ENCODE peak calls at places on chromosome 11, in five cellular contexts. X is H7, F is astrocyte of the spinal cord, T is fibroblast of the aortic adventitia, R is iPS DF 6.9. A is an unnamed sample.

GRCh38 chr11:17267576-17267975 is 9.0 kb upstream of the NUCB2 start:
- DNase-seq in X (no peak), F (peak), T (no peak), R (no peak), A (no peak)

GRCh38 chr11:67524480-67524808 is 1.2 kb upstream of the CABP2 start:
- DNase-seq in X (no peak), F (no peak), T (no peak), R (no peak), A (no peak)

GRCh38 chr11:120339394-120339890 is 3.2 kb downstream of the ARHGEF12 start:
- DNase-seq in X (no peak), F (peak), T (peak), R (no peak), A (no peak)

GRCh38 chr11:70327717-70328116 is 57.2 kb downstream of the PPFIA1 start:
- DNase-seq in X (no peak), F (no peak), T (no peak), R (no peak), A (no peak)

GRCh38 chr11:1740786-1741530 is 9.4 kb downstream of the IFITM10 start:
- DNase-seq in X (no peak), F (no peak), T (no peak), R (no peak), A (no peak)

GRCh38 chr11:554824-555499 is 5.6 kb downstream of the LMNTD2 start:
- DNase-seq in X (peak), F (peak), T (no peak), R (peak), A (no peak)

GRCh38 chr11:1628506-1629325 is 859 bp upstream of the KRTAP5-5 start:
- DNase-seq in X (peak), F (peak), T (peak), R (peak), A (no peak)

GRCh38 chr11:6850526-6850925 is 5.0 kb downstream of the OR10A5 start:
- DNase-seq in X (no peak), F (no peak), T (no peak), R (no peak), A (no peak)

GRCh38 chr11:37006563-37006962 is 408.5 kb upstream of the RAG2 start:
- DNase-seq in X (no peak), F (no peak), T (no peak), R (no peak), A (no peak)

GRCh38 chr11:72792437-72793021 is 1.3 kb downstream of the STARD10 start:
- DNase-seq in X (peak), F (no peak), T (no peak), R (no peak), A (no peak)

GRCh38 chr11:11845551-11845950 is 3.8 kb downstream of the USP47 start:
- DNase-seq in X (no peak), F (no peak), T (peak), R (no peak), A (no peak)

GRCh38 chr11:69878927-69879733 is 59.9 kb upstream of the FGF3 start:
- DNase-seq in X (peak), F (no peak), T (no peak), R (no peak), A (no peak)

GRCh38 chr11:82980292-82980691 is 78.8 kb downstream of the DDIAS start:
- DNase-seq in X (no peak), F (peak), T (peak), R (no peak), A (peak)

GRCh38 chr11:117949062-117949461 is 19.9 kb upstream of the TMPRSS13 start:
- DNase-seq in X (no peak), F (no peak), T (no peak), R (no peak), A (no peak)

GRCh38 chr11:117958949-117959348 is 27.2 kb upstream of the IL10RA start:
- DNase-seq in X (no peak), F (no peak), T (no peak), R (no peak), A (no peak)

GRCh38 chr11:117950999-117951961 is 22.1 kb upstream of the TMPRSS13 start:
- DNase-seq in X (no peak), F (no peak), T (no peak), R (no peak), A (no peak)

GRCh38 chr11:117950320-117950719 is 21.1 kb upstream of the TMPRSS13 start:
- DNase-seq in X (no peak), F (no peak), T (no peak), R (no peak), A (no peak)

DNA sequence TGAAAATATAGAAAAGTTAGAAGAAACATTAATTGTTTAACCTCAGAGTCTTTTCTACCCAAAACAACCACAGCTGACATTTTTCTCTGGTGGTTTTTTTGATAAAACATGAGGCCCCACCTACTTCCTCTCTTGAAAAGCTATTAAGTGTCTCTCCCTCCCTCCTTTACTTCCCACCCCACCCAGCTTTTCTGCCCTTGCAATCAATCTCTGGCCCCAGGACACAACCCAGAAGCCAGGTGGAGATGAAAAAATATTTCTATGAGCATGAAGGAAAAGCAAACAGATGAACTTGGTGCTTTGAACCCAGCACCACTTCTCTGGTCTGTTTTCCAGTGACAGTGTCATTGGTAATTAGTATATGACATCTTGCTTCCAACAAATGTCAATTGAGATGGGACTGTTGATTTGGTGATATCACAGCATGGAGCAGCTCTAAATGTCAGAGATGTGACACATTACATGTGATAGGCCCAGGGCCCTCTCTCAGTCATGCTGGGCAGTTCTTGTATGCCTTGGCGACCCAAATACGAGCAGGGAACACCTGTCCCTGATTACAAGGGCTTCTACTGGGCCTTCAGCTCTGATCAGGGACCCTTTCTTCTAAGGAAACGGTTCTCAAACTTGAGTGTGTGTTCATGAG is 23.9 kb upstream of the TMPRSS13 start:
- DNase-seq in X (no peak), F (no peak), T (no peak), R (no peak), A (no peak)
- H3K4me3 ChIP-seq in X (no peak), F (no peak), T (no peak), R (no peak), A (no peak)

DNA sequence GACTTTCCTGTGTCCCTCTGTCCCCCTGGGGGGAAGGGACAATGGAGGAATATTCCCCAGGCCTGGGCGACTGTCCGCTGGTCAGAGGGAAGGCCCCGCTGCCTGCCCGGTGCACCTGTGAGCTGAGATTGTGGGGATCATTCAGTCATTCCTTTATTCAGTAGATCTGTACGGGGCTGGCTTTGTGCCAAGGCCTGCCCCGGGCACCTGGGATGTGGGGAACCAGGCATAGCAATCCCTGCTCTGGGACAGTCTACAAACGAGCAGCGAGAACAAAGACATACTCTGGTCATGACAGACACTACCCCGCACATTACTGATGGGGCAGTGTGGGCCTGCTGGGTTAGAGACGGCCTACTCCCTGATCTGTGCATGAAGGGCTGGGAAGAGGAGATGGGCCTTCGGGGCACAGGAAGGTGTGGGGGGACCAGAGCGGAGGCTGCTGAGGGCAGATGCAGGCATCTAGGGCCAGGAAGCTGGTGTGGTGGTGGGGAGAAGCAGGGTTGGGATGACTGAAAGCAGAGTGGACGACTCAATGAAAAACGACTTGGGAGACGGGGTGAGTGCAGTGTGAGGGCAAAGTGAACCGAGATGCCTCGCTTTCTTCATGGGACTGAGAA is 1.8 kb upstream of the MYO7A start:
- DNase-seq in X (peak), F (no peak), T (no peak), R (no peak), A (no peak)
- H3K4me3 ChIP-seq in X (no peak), F (no peak), T (no peak), R (no peak), A (no peak)

GRCh38 chr11:118620529-118621070 is 13.2 kb downstream of the PHLDB1 start:
- DNase-seq in X (no peak), F (no peak), T (no peak), R (no peak), A (no peak)

GRCh38 chr11:118621071-118621815 is 13.8 kb downstream of the PHLDB1 start:
- DNase-seq in X (peak), F (peak), T (peak), R (no peak), A (no peak)

GRCh38 chr11:118619444-118620205 is 12.2 kb downstream of the PHLDB1 start:
- DNase-seq in X (no peak), F (peak), T (peak), R (no peak), A (peak)

GRCh38 chr11:118618115-118618990 is 10.9 kb downstream of the PHLDB1 start:
- DNase-seq in X (no peak), F (peak), T (peak), R (no peak), A (no peak)

DNA sequence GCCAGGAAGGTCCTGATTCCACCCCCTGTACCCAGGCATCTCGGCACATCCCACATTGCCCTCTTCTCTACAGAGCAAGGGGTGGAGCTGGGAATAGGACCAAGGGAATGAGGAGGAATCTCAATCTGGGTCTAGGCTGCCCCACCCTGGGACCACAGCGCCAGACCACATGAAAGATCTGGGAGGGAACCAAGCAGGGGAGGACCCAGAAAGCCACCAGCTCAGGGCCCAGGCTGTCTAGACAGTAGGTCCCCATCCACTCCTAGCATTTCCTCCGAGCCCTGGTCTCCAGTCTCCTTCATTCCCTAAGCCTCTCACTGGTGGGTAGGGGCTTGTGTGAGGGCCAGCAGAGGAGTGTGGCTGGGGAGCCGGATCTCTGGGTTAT is 11.6 kb downstream of the PHLDB1 start:
- DNase-seq in X (no peak), F (peak), T (peak), R (no peak), A (no peak)
- H3K4me3 ChIP-seq in X (no peak), F (no peak), T (peak), R (no peak), A (peak)

GRCh38 chr11:113778111-113778910 is 1.3 kb upstream of the CLDN25 start:
- DNase-seq in X (no peak), F (peak), T (peak), R (no peak), A (no peak)
- H3K4me3 ChIP-seq in X (no peak), F (no peak), T (no peak), R (no peak), A (no peak)

DNA sequence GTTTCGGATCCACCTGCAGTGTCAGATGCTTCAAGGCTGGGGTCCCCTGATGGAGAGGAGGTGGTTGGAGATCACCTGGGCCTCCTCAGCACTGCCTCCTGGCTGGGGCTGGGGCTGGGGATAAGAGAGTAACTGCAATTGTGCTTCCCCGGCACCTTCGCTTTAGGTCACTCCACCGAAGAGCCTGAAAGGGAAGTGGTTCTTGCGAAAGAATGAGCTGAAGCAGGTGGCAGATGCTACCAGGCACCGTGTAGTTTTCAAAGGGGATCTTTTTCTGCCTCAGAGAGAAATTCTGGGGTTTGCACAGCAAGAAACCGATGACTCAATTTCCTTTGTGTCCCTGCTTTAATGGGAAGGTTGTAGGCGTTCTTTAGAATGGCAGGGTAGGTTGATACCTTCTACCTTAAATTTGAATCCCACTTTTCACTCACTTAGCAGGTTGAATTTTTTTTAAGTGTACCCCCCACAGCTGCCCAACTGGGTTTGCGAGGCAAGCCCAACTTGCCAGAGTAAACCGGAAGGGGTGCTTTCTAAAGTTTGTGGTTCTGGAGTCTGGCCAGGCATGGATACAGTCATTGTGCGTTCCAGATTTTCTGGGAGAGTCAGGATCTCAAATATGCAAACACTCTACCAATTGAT is 5.3 kb downstream of the CD44 start:
- DNase-seq in X (no peak), F (peak), T (peak), R (no peak), A (peak)
- H3K4me3 ChIP-seq in X (no peak), F (peak), T (peak), R (no peak), A (peak)

DNA sequence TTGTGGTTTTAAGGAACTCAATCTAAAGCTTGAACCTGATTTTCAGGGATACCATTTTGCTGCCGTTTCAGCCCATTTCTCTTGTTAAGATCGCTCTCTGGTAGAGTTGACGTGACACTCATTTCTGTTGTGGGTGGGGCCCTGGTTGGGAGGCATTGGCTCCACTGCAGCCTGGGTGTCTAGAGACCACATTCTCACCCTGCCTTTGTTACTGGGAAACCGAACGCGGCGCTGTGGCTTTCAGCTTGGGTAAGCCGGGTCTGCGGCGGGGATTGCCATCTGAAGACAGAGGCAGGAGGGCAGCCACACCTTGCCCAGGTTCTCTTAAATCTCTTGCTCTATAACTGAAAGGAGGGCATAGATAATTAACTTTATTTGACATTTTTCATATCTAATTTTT is 3.2 kb downstream of the EHF start:
- DNase-seq in X (no peak), F (no peak), T (no peak), R (no peak), A (no peak)
- H3K4me3 ChIP-seq in X (no peak), F (no peak), T (no peak), R (no peak), A (no peak)

GRCh38 chr11:19919050-19919561 is 206.5 kb downstream of the NAV2 start:
- DNase-seq in X (no peak), F (peak), T (peak), R (no peak), A (peak)
- H3K4me3 ChIP-seq in X (no peak), F (no peak), T (no peak), R (no peak), A (no peak)

A was measured in AG09309.